ENCODE peak calls at places on chromosomes 12 and 14, in eight cellular contexts. I, B, G, Q, K, M, R and T are unnamed samples.

GRCh38 chr14:23052671-23053070 is 4.6 kb downstream of the CDH24 start:
- DNase-seq in K (no peak), R (no peak), M (no peak), Q (no peak), I (no peak), B (no peak), G (no peak), T (peak)

GRCh38 chr14:21095430-21096205 is 2.8 kb downstream of the ZNF219 start:
- DNase-seq in B (no peak), R (peak), K (peak), M (no peak), I (no peak), G (no peak), Q (no peak), T (peak)

GRCh38 chr12:12265035-12265434 is 1.8 kb downstream of the LRP6 start:
- DNase-seq in K (no peak), B (no peak), I (no peak), Q (no peak), G (no peak), R (no peak), M (no peak), T (no peak)

GRCh38 chr12:131105736-131106356 is 152.1 kb downstream of the ADGRD1 start:
- DNase-seq in R (no peak), G (peak), Q (no peak), I (peak), M (no peak), K (no peak), B (no peak), T (no peak)

GRCh38 chr14:73526036-73526984 is 10.6 kb upstream of the ACOT1 start:
- DNase-seq in I (no peak), M (no peak), K (peak), R (peak), Q (no peak), B (peak), G (no peak), T (no peak)

GRCh38 chr12:67474934-67475620 is 173.5 kb upstream of the DYRK2 start:
- DNase-seq in B (no peak), G (no peak), Q (no peak), R (no peak), K (peak), I (no peak), M (no peak), T (no peak)

GRCh38 chr12:49537709-49538601 is 875 bp upstream of the KCNH3 start:
- DNase-seq in M (no peak), Q (peak), I (peak), R (peak), K (no peak), G (no peak), B (no peak), T (no peak)

GRCh38 chr12:124713436-124714082 is 146.1 kb upstream of the NCOR2 start:
- DNase-seq in B (no peak), G (peak), I (no peak), K (peak), Q (peak), R (peak), M (no peak), T (no peak)

GRCh38 chr14:23358042-23358441 is 5.4 kb upstream of the SLC22A17 start:
- DNase-seq in G (no peak), I (no peak), Q (no peak), R (no peak), K (no peak), M (no peak), B (no peak), T (no peak)

GRCh38 chr14:62776300-62776699 is 269.0 kb downstream of the KCNH5 start:
- DNase-seq in Q (no peak), M (no peak), I (no peak), R (no peak), B (no peak), G (no peak), K (no peak), T (no peak)

GRCh38 chr14:73754911-73755360 is 40.8 kb upstream of the PNMA1 start:
- DNase-seq in G (no peak), I (no peak), B (peak), M (no peak), Q (no peak), R (peak), K (peak), T (no peak)

GRCh38 chr12:88952543-88952942 is 372.3 kb upstream of the KITLG start:
- DNase-seq in M (no peak), G (no peak), R (no peak), I (no peak), Q (no peak), B (no peak), K (peak), T (no peak)

GRCh38 chr14:23009483-23009938 is 432 bp downstream of the C14orf93 start:
- DNase-seq in Q (no peak), B (no peak), K (no peak), R (no peak), I (no peak), G (no peak), M (no peak), T (no peak)

GRCh38 chr14:101875041-101875725 is 89.2 kb upstream of the DYNC1H1 start:
- DNase-seq in M (no peak), I (no peak), G (no peak), K (no peak), B (no peak), R (no peak), Q (peak), T (no peak)

GRCh38 chr12:70251226-70251625 is 8.0 kb downstream of the CNOT2 start:
- DNase-seq in R (no peak), G (no peak), B (no peak), I (no peak), M (no peak), Q (no peak), K (no peak), T (no peak)

GRCh38 chr14:67166450-67166853 is 22.8 kb upstream of the GARIN2 start:
- DNase-seq in G (no peak), I (no peak), B (no peak), M (peak), K (peak), Q (peak), R (peak), T (peak)

GRCh38 chr14:55588259-55588699 is 8.3 kb downstream of the KTN1 start:
- DNase-seq in I (no peak), M (no peak), G (no peak), R (no peak), K (peak), Q (no peak), B (no peak), T (no peak)

GRCh38 chr12:116863275-116863767 is 17.9 kb downstream of the HRK start:
- DNase-seq in Q (no peak), G (no peak), B (no peak), K (peak), R (peak), M (no peak), I (no peak), T (peak)

GRCh38 chr14:105711841-105712460 is 185.6 kb downstream of the TMEM121 start:
- DNase-seq in I (no peak), R (peak), K (no peak), M (no peak), Q (no peak), G (no peak), B (no peak), T (no peak)

GRCh38 chr12:124754949-124755800 is 108.5 kb downstream of the SCARB1 start:
- DNase-seq in M (peak), K (peak), Q (peak), B (peak), R (peak), I (peak), G (no peak), T (peak)

GRCh38 chr14:32102152-32102787 is 25.2 kb downstream of the ARHGAP5 start:
- DNase-seq in B (no peak), M (no peak), R (no peak), Q (no peak), I (no peak), G (no peak), K (no peak), T (no peak)

GRCh38 chr14:59622641-59623040 is 46.0 kb upstream of the CCDC175 start:
- DNase-seq in R (no peak), I (no peak), G (no peak), K (no peak), B (no peak), Q (no peak), M (no peak), T (no peak)

GRCh38 chr12:124928095-124928911 is 13.9 kb upstream of the UBC start:
- DNase-seq in B (peak), K (peak), R (no peak), Q (no peak), M (no peak), I (peak), G (no peak), T (no peak)

GRCh38 chr12:40031965-40032364 is 73.9 kb downstream of the SLC2A13 start:
- DNase-seq in K (no peak), G (no peak), I (no peak), R (no peak), M (no peak), B (no peak), Q (no peak), T (no peak)

GRCh38 chr14:58239259-58240210 is 5.1 kb upstream of the PSMA3 start:
- DNase-seq in K (peak), I (peak), B (peak), M (peak), G (peak), R (no peak), Q (peak), T (peak)

GRCh38 chr12:64452559-64453329 is 824 bp downstream of the TBK1 start:
- DNase-seq in I (no peak), R (peak), B (no peak), K (peak), M (no peak), G (no peak), Q (peak), T (no peak)

GRCh38 chr12:103547929-103548328 is 39.1 kb upstream of the STAB2 start:
- DNase-seq in B (no peak), G (no peak), M (no peak), I (no peak), Q (no peak), K (no peak), R (no peak), T (peak)

GRCh38 chr14:93160353-93160801 is 24.3 kb downstream of the MOAP1 start:
- DNase-seq in B (no peak), R (peak), M (no peak), K (no peak), Q (no peak), G (no peak), I (no peak), T (peak)

GRCh38 chr12:94235894-94236293 is 87.5 kb downstream of the PLXNC1 start:
- DNase-seq in Q (no peak), I (no peak), B (no peak), R (no peak), K (no peak), G (no peak), M (no peak), T (no peak)

GRCh38 chr12:94099191-94099983 is 49.0 kb upstream of the PLXNC1 start:
- DNase-seq in Q (no peak), B (no peak), K (peak), M (no peak), R (peak), I (no peak), G (no peak), T (no peak)

GRCh38 chr14:61644834-61645233 is 50.5 kb upstream of the HIF1A start:
- DNase-seq in Q (no peak), R (peak), B (no peak), G (no peak), I (no peak), K (no peak), M (no peak), T (peak)

GRCh38 chr14:77314043-77314442 is 6.6 kb downstream of the POMT2 start:
- DNase-seq in B (no peak), I (no peak), G (no peak), K (peak), M (no peak), Q (no peak), R (no peak), T (no peak)

GRCh38 chr12:29688914-29689313 is 94.8 kb downstream of the TMTC1 start:
- DNase-seq in M (no peak), I (no peak), R (no peak), G (no peak), Q (no peak), K (no peak), B (no peak), T (no peak)

GRCh38 chr12:71440393-71441349 is 1.1 kb downstream of the LGR5 start:
- DNase-seq in R (peak), K (no peak), I (peak), M (no peak), Q (no peak), G (no peak), B (no peak), T (no peak)

GRCh38 chr12:53070901-53071492 is 8.2 kb downstream of the SPRYD3 start:
- DNase-seq in I (no peak), Q (no peak), G (no peak), B (no peak), R (no peak), K (peak), M (no peak), T (peak)

GRCh38 chr14:93337143-93337753 is 4.4 kb upstream of the BTBD7 start:
- DNase-seq in M (no peak), G (no peak), R (no peak), I (no peak), Q (peak), K (no peak), B (no peak), T (no peak)

GRCh38 chr12:24111101-24111500 is 161.6 kb upstream of the SOX5 start:
- DNase-seq in K (no peak), B (no peak), R (no peak), Q (no peak), I (no peak), M (no peak), G (no peak), T (no peak)

GRCh38 chr12:51269174-51270066 is 795 bp downstream of the SMAGP start:
- DNase-seq in B (peak), M (peak), G (peak), I (no peak), K (peak), Q (peak), R (peak), T (peak)

GRCh38 chr14:75229923-75230792 is 48.5 kb upstream of the FOS start:
- DNase-seq in M (no peak), B (peak), R (no peak), Q (peak), K (peak), I (no peak), G (peak), T (no peak)

GRCh38 chr12:57127101-57127709 is 1.1 kb upstream of the LRP1 start:
- DNase-seq in K (no peak), M (peak), R (peak), G (peak), B (peak), Q (peak), I (peak), T (peak)
- TF ChIP-seq CTCF in K (peak), M (peak), R (peak), G (peak), B (peak), Q (peak), I (peak), T (peak)

GRCh38 chr14:89187501-89187900 is 229.5 kb downstream of the FOXN3 start:
- DNase-seq in R (no peak), Q (no peak), I (no peak), K (no peak), M (no peak), G (no peak), B (no peak), T (no peak)

GRCh38 chr14:89186850-89187376 is 230.1 kb downstream of the FOXN3 start:
- DNase-seq in B (no peak), I (no peak), K (no peak), G (no peak), Q (no peak), R (no peak), M (no peak), T (peak)

GRCh38 chr14:89184952-89185351 is 232.1 kb downstream of the FOXN3 start:
- DNase-seq in M (no peak), K (no peak), Q (no peak), G (no peak), I (no peak), R (no peak), B (no peak), T (no peak)

GRCh38 chr14:89188492-89188891 is 228.5 kb downstream of the FOXN3 start:
- DNase-seq in G (no peak), I (no peak), B (no peak), M (no peak), Q (no peak), R (no peak), K (no peak), T (no peak)

DNA sequence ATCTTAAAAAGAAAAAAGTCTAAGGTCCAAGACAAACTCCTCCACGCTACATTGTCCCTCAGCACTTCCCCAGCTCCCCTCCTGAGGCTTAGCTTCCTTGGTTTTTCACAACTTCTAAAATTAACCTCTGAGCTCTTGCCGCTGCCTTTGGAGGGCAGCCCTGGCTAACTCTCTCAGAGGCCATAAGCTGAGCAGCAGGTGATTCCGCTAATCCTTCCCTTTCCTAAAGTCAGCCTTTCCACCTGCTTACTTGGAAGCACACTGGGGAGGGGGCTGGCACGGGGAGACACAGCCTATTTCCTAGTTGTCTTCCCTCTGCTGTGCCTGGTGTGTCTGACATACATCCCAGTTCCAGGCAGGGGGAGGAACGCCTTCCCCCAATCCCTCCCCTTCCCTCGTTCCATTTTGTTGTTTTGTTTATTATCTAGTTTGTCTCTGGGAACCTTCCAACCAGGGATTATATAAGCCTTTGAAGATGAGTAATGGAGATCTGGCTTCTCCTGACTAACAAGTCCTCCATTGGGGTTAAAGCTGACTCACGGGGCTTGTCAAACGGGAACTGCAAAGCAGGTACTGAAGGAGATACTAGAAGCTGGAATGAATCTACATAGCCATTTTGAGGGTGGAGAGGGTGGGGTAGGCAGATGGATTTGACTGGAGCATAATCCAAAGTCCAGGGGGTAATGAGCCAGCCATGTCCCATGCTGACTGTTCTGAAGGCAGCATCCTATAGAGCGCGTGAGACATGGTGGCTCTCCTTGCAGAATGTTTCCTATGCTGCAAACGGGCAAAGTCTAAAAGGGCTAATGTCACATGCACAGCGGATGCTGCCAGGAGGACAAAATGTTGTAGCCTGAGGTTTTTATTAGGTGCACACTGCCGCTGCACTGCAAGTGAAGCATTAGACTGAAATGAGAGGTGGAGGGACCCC is 230.8 kb downstream of the FOXN3 start:
- DNase-seq in Q (no peak), I (no peak), R (no peak), K (peak), G (no peak), M (no peak), B (no peak), T (peak)
- TF ChIP-seq CTCF in Q (no peak), I (no peak), R (no peak), K (no peak), G (no peak), M (no peak), B (no peak), T (peak)

GRCh38 chr14:99389171-99389826 is 91.4 kb downstream of the SETD3 start:
- DNase-seq in M (peak), K (peak), G (peak), B (no peak), I (no peak), R (peak), Q (no peak), T (peak)
- TF ChIP-seq CTCF in M (peak), K (peak), G (peak), B (peak), I (peak), R (peak), Q (peak), T (peak)

DNA sequence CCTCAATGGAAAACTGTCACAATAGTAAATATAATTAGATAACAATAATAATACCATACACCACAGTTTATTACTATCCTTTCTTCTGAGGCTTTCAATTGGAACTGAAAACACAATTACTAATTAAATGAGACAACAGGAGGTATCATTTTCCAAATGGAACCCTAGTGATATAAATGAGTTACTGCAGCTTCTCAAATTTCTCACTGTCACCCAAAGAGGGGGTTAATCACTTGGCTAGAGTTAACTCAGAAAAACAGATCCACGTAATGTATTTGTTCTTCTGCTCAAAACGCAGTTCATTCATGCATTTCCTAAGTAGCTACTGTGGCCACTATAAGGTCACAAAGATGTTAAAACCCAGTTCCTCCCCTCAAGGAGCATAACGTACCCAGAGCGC is 120.9 kb upstream of the FOXN3 start:
- DNase-seq in K (no peak), B (no peak), R (no peak), I (no peak), G (no peak), Q (no peak), M (no peak), T (no peak)
- TF ChIP-seq CTCF in K (no peak), B (no peak), R (peak), I (no peak), G (no peak), Q (no peak), M (no peak), T (no peak)

DNA sequence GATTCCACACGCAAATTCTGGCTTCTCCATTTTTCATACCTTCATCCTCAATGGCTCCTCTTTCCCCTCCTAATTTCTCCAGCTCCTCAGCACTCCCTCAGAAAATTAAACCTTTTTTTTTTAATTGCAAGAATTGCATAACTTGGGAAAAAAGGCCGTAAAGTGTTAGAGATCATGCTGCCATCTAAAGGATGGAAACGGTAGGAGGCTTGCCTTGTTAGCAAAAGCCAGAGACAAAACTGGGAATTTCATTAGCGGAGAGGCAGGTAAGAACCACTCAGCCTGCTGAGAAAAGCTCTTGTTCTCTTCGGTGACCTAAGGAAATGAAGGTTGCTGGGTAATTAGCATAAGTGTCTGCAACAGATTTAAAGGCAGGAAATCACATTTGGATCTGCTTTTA is 204.3 kb downstream of the AEBP2 start:
- DNase-seq in I (no peak), B (no peak), K (peak), Q (no peak), R (peak), M (no peak), G (no peak), T (peak)
- TF ChIP-seq CTCF in I (peak), B (peak), K (peak), Q (no peak), R (peak), M (peak), G (no peak), T (peak)

DNA sequence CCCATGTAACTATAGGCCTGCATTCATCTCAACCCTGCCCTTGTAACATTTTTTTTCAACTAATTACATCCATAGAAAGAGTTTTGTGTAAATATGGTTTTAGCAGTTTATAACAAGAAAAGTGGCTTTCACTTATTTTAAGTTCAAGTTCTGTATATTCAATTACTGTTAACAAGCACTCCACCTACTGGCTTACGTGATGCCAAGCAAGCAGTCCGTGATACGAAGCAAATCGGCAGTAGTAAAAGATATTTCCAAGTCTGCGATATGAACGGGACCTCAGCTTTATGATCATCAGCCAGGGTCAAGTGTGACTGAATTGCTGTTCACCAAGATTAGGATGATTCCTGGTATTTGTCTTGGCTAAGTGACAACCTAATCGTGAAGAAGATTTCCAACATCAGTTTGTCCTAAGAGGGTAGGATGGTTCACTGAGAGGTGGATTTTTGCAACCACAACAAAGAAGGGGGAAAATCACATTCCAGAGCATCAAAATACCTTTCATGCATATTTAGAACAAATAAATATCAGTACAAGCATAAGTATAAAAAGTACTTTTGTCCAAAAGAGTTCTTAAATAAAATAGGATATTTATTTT is 456.2 kb downstream of the FOXG1 start:
- DNase-seq in B (no peak), R (peak), G (no peak), K (peak), M (no peak), Q (peak), I (no peak), T (peak)
- TF ChIP-seq CTCF in B (no peak), R (peak), G (no peak), K (peak), M (peak), Q (peak), I (peak), T (peak)

GRCh38 chr12:105378821-105379400 is 48.4 kb downstream of the C12orf75 start:
- DNase-seq in M (peak), K (no peak), Q (no peak), R (peak), B (no peak), G (no peak), I (no peak), T (peak)
- TF ChIP-seq CTCF in M (peak), K (peak), Q (peak), R (peak), B (no peak), G (no peak), I (no peak), T (peak)